ENCODE peak calls at places on chromosomes 7 and 10, in six cellular contexts. J is A549, L is GM12878, E is HepG2, K is SK-N-SH, H is HCT116. O is an unnamed sample. For H3K4me1, the result is how much of the 10 kb centered on the place peaks cover.

GRCh38 chr10:42938351-42938750 is 138.5 kb upstream of the RET start:
- DNase-seq in J (no peak), L (no peak), E (no peak), K (no peak), H (no peak), O (no peak)

GRCh38 chr10:62306663-62307062 is 38.0 kb upstream of the RTKN2 start:
- DNase-seq in J (no peak), L (no peak), E (no peak), K (no peak), H (no peak), O (no peak)

GRCh38 chr7:55387062-55387965 is 22.2 kb downstream of the LANCL2 start:
- DNase-seq in J (no peak), L (no peak), E (peak), K (no peak), H (no peak), O (peak)

GRCh38 chr7:137454169-137455166 is 110.9 kb upstream of the PTN start:
- DNase-seq in J (peak), L (no peak), E (peak), K (peak), H (no peak), O (peak)

GRCh38 chr10:83346216-83346910 is 792.9 kb upstream of the GHITM start:
- DNase-seq in J (no peak), L (no peak), E (no peak), K (no peak), H (no peak), O (no peak)

GRCh38 chr10:3095373-3096139 is 28.2 kb downstream of the PFKP start:
- DNase-seq in J (peak), L (peak), E (peak), K (no peak), H (peak), O (peak)

GRCh38 chr10:129971381-129972144 is 7.5 kb upstream of the EBF3 start:
- DNase-seq in J (peak), L (no peak), E (peak), K (peak), H (no peak), O (peak)

GRCh38 chr10:93006435-93007039 is 54.1 kb upstream of the CYP26C1 start:
- DNase-seq in J (peak), L (no peak), E (peak), K (peak), H (no peak), O (peak)

GRCh38 chr10:107665459-107665858 is 501.0 kb upstream of the SORCS1 start:
- DNase-seq in J (no peak), L (no peak), E (no peak), K (no peak), H (no peak), O (no peak)

GRCh38 chr7:129882531-129882930 is 70.2 kb downstream of the UBE2H start:
- DNase-seq in J (no peak), L (no peak), E (no peak), K (no peak), H (no peak), O (no peak)

GRCh38 chr7:94001396-94001795 is 2.8 kb downstream of the BET1 start:
- DNase-seq in J (no peak), L (no peak), E (no peak), K (no peak), H (no peak), O (no peak)

GRCh38 chr10:75400769-75401568 is 595 bp downstream of the ZNF503 start:
- DNase-seq in J (peak), L (no peak), E (no peak), K (peak), H (no peak), O (peak)

GRCh38 chr10:131207584-131208532 is 103.7 kb downstream of the TCERG1L start:
- DNase-seq in J (no peak), L (no peak), E (no peak), K (no peak), H (no peak), O (no peak)

GRCh38 chr10:59273453-59273852 is 88.9 kb downstream of the FAM13C start:
- DNase-seq in J (no peak), L (no peak), E (no peak), K (no peak), H (no peak), O (no peak)

GRCh38 chr10:101601541-101601940 is 13.4 kb downstream of the DPCD start:
- DNase-seq in J (no peak), L (no peak), E (no peak), K (no peak), H (no peak), O (no peak)

GRCh38 chr7:157431951-157432540 is 95.2 kb downstream of the DNAJB6 start:
- DNase-seq in J (no peak), L (no peak), E (no peak), K (no peak), H (no peak), O (no peak)

GRCh38 chr7:155776606-155777005 is 35.7 kb downstream of the SHH start:
- DNase-seq in J (no peak), L (no peak), E (no peak), K (no peak), H (no peak), O (no peak)

GRCh38 chr7:147804032-147804431 is 786.5 kb upstream of the C7orf33 start:
- DNase-seq in J (no peak), L (no peak), E (no peak), K (peak), H (no peak), O (no peak)

GRCh38 chr10:132605390-132605789 is 67.8 kb downstream of the INPP5A start:
- DNase-seq in J (no peak), L (no peak), E (no peak), K (no peak), H (no peak), O (no peak)

GRCh38 chr10:93061594-93062498 is 1.2 kb downstream of the CYP26C1 start:
- DNase-seq in J (no peak), L (no peak), E (no peak), K (peak), H (no peak), O (no peak)

GRCh38 chr7:108109216-108109908 is 20.8 kb downstream of the LAMB4 start:
- DNase-seq in J (peak), L (no peak), E (peak), K (peak), H (peak), O (peak)

DNA sequence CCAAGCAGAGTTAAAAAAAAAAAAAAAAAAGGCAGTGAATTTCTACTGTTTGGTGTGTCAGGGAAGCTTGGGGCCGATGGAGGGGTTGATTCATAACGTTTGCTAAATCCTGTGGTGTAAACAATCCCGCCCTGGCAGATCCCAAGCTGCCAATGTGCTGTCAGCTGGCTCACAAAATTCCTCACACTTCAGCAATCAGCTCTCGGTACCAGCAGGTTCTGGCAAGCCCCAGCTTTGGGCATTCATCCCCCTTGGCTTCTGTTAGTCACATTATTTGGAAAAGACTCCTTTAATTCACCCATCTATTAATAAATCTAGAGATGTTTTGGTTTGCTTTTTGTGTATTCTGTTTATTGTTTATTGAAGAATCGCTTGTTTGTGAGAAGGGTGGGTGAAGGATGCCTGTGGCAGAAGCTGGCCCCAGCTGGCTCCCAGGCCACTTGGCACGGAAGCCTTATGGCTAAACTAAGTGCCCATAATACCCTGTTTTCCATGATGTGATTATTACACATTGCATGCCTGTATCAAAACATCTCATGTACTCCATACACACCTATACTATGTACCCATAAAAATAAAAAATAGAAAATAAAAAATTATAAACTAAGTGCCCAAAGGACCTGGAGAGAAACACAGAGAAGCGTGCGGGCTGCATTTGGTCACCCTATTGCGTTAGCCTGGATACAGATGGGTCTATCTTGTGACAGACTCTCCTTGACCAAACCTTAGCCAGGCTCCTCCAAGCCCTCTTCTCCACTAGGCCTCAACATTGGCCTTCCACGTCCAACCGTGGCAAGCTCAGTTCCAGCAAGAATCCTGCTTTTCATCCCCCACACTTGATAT is 245.5 kb downstream of the TNS3 start:
- DNase-seq in J (no peak), L (no peak), E (no peak), K (no peak), H (no peak), O (no peak)
- TF ChIP-seq MAX in J (no peak), L (no peak), E (no peak), K (no peak), H (no peak), O (no peak)

GRCh38 chr10:71366710-71367109 is 30.0 kb upstream of the CDH23 start:
- DNase-seq in J (no peak), L (no peak), E (no peak), K (no peak), H (no peak), O (no peak)

GRCh38 chr10:71367279-71367678 is 29.4 kb upstream of the CDH23 start:
- DNase-seq in J (no peak), L (no peak), E (no peak), K (no peak), H (no peak), O (peak)

GRCh38 chr10:71369602-71370001 is 27.1 kb upstream of the CDH23 start:
- DNase-seq in J (no peak), L (no peak), E (no peak), K (no peak), H (no peak), O (no peak)

GRCh38 chr10:71370031-71370430 is 26.7 kb upstream of the CDH23 start:
- DNase-seq in J (no peak), L (no peak), E (no peak), K (no peak), H (no peak), O (no peak)

GRCh38 chr10:71368639-71369038 is 28.1 kb upstream of the CDH23 start:
- DNase-seq in J (peak), L (no peak), E (peak), K (no peak), H (no peak), O (no peak)
- TF ChIP-seq CTCF in J (no peak), L (peak), E (no peak), K (no peak), H (peak), O (no peak)

DNA sequence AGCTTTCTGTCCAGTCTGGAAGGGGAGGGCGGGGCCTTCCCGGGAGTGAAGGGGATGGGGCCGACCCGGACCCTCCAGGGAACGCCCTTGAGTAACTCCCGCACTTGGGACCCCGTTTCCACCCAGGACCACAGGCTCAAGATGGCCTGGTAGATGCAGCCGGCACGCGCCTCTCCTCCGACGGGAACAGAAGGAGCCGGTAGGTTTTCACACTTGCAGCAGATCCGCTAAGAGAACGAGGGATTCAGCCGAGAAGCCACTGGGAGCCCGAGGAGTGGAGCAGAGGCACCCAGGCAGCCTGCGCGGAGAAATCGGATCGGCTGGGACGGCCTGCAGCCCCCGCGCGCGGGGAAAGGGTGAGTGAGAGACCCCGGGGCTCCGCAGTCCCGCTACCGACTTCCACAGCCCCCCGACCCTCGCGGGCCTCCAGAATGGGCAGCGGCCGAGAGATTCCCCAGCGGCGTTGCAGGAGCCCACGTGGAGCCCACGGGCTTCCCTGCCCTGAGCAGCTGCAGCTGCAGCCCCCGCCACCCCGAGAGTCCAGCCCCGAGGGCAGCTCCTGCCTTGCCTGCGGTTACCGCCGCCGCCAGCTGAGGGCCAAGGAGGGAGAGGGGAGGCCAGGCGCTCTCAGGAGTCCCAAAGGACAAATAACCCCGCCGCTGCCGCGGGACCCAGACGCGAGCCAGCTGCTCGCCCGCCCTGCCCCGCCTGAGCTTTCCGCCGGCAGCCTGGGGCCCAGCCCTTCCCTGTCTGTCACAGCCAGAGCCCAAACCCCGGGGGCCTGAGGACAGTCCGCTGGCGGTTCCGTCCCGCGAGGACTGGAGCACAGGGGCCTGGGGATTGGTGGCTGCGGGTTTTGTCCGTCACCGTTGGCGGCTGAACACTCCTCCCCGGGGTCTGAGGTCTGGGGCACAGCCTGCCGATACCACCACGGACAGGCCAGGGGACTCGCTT is 21.8 kb downstream of the IFT22 start:
- DNase-seq in J (no peak), L (no peak), E (no peak), K (peak), H (no peak), O (no peak)
- H3K4me1 ChIP-seq in J (under half), L (under half), E (under half), K (under half), H (under half), O (under half)

DNA sequence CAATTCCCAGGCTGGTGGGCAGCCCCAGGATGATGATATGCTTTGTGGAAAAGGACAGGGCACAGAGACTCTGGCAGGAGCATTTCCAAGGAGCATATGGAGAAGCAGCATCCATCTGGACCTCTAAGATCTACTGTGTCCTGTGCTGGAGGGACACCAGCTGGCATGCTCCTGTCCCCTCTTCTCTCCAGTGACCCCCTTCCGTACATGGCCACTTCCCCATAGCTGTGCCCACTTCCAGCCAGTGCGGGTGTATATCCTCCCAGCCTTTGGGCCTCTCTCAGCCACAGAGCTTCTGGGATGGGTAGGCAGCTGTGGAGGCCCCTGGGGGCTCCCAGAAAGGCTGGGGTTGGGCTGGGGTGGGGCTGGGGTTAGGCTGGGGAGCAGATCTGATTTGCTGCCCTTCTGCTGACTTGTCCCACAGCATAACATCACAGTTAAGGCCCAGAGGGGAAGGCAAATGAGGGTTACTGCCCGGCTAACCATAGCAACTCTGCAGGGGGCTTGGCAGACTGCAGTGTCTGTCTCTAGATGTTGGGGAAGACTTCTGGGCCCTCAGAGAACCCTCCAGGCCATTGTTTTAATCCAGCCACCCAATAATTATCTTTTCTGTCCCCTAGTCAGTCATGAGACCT is 6.3 kb downstream of the NPFFR1 start:
- DNase-seq in J (no peak), L (no peak), E (no peak), K (no peak), H (no peak), O (no peak)
- TF ChIP-seq MAX in J (no peak), L (no peak), E (no peak), K (no peak), H (no peak), O (no peak)

GRCh38 chr7:2109251-2109935 is 123.4 kb downstream of the MAD1L1 start:
- DNase-seq in J (no peak), L (no peak), E (no peak), K (no peak), H (no peak), O (no peak)
- TF ChIP-seq CTCF in J (no peak), L (no peak), E (no peak), K (no peak), H (no peak), O (no peak)

O was measured in endothelial cell of umbilical vein.